ENCODE peak calls at places on chromosome 17, in ten cellular contexts. One of them, this sample, is unnamed.

GRCh38 chr17:57762375-57762916 is 17.3 kb upstream of the CCDC182 start:
- DNase-seq in substantia nigra: no peak
- DNase-seq in anterior cingulate cortex: no peak
- DNase-seq in AG08395: no peak
- DNase-seq in Caco-2: no peak
- DNase-seq in upper lobe of right lung: no peak
- DNase-seq in T1000: no peak
- DNase-seq in stimulated activated effector memory CD8-positive, alpha-beta T cell treated with anti-CD3 and anti-CD28 coated beads, Interleukin-12 subunit alpha, Interleukin-12 subunit beta, amount 100 ng/mL, for 72 hours: no peak
- DNase-seq in K562: no peak
- DNase-seq in stimulated activated CD4-positive, alpha-beta T cell treated with anti-CD3 and anti-CD28 coated beads, Interleukin-2, amount 100 ng/mL, for 24 hours: no peak
- DNase-seq in this sample: no peak

GRCh38 chr17:1227365-1227764 is 42.9 kb upstream of the BHLHA9 start:
- DNase-seq in K562: no peak
- DNase-seq in T1000: no peak
- DNase-seq in stimulated activated effector memory CD8-positive, alpha-beta T cell treated with anti-CD3 and anti-CD28 coated beads, Interleukin-12 subunit alpha, Interleukin-12 subunit beta, amount 100 ng/mL, for 72 hours: no peak
- DNase-seq in stimulated activated CD4-positive, alpha-beta T cell treated with anti-CD3 and anti-CD28 coated beads, Interleukin-2, amount 100 ng/mL, for 24 hours: no peak
- DNase-seq in anterior cingulate cortex: no peak
- DNase-seq in Caco-2: no peak
- DNase-seq in substantia nigra: no peak
- DNase-seq in upper lobe of right lung: no peak
- DNase-seq in AG08395: no peak
- DNase-seq in this sample: no peak

GRCh38 chr17:55587608-55588139 is 76.4 kb upstream of the SMIM36 start:
- DNase-seq in anterior cingulate cortex: no peak
- DNase-seq in AG08395: no peak
- DNase-seq in Caco-2: no peak
- DNase-seq in stimulated activated CD4-positive, alpha-beta T cell treated with anti-CD3 and anti-CD28 coated beads, Interleukin-2, amount 100 ng/mL, for 24 hours: no peak
- DNase-seq in stimulated activated effector memory CD8-positive, alpha-beta T cell treated with anti-CD3 and anti-CD28 coated beads, Interleukin-12 subunit alpha, Interleukin-12 subunit beta, amount 100 ng/mL, for 72 hours: no peak
- DNase-seq in K562: no peak
- DNase-seq in substantia nigra: no peak
- DNase-seq in upper lobe of right lung: no peak
- DNase-seq in T1000: no peak
- DNase-seq in this sample: peak; percentile 83

GRCh38 chr17:46901291-46901690 is 21.7 kb upstream of the GOSR2 start:
- DNase-seq in substantia nigra: no peak
- DNase-seq in stimulated activated effector memory CD8-positive, alpha-beta T cell treated with anti-CD3 and anti-CD28 coated beads, Interleukin-12 subunit alpha, Interleukin-12 subunit beta, amount 100 ng/mL, for 72 hours: no peak
- DNase-seq in upper lobe of right lung: peak; percentile 33
- DNase-seq in anterior cingulate cortex: no peak
- DNase-seq in AG08395: no peak
- DNase-seq in T1000: no peak
- DNase-seq in stimulated activated CD4-positive, alpha-beta T cell treated with anti-CD3 and anti-CD28 coated beads, Interleukin-2, amount 100 ng/mL, for 24 hours: no peak
- DNase-seq in Caco-2: no peak
- DNase-seq in K562: no peak
- DNase-seq in this sample: no peak

GRCh38 chr17:3740611-3741073 is 16.9 kb downstream of the HASPIN start:
- DNase-seq in upper lobe of right lung: no peak
- DNase-seq in stimulated activated effector memory CD8-positive, alpha-beta T cell treated with anti-CD3 and anti-CD28 coated beads, Interleukin-12 subunit alpha, Interleukin-12 subunit beta, amount 100 ng/mL, for 72 hours: peak; percentile 71
- DNase-seq in T1000: no peak
- DNase-seq in Caco-2: no peak
- DNase-seq in stimulated activated CD4-positive, alpha-beta T cell treated with anti-CD3 and anti-CD28 coated beads, Interleukin-2, amount 100 ng/mL, for 24 hours: peak; percentile 38
- DNase-seq in AG08395: no peak
- DNase-seq in substantia nigra: no peak
- DNase-seq in K562: no peak
- DNase-seq in anterior cingulate cortex: no peak
- DNase-seq in this sample: no peak

GRCh38 chr17:76688165-76688622 is 22.6 kb downstream of the MXRA7 start:
- DNase-seq in stimulated activated effector memory CD8-positive, alpha-beta T cell treated with anti-CD3 and anti-CD28 coated beads, Interleukin-12 subunit alpha, Interleukin-12 subunit beta, amount 100 ng/mL, for 72 hours: no peak
- DNase-seq in K562: no peak
- DNase-seq in anterior cingulate cortex: no peak
- DNase-seq in AG08395: peak; percentile 41
- DNase-seq in upper lobe of right lung: no peak
- DNase-seq in Caco-2: no peak
- DNase-seq in substantia nigra: no peak
- DNase-seq in stimulated activated CD4-positive, alpha-beta T cell treated with anti-CD3 and anti-CD28 coated beads, Interleukin-2, amount 100 ng/mL, for 24 hours: no peak
- DNase-seq in T1000: no peak
- DNase-seq in this sample: peak; percentile 49

GRCh38 chr17:34167359-34167758 is 87.7 kb upstream of the CCL2 start:
- DNase-seq in Caco-2: no peak
- DNase-seq in upper lobe of right lung: no peak
- DNase-seq in K562: no peak
- DNase-seq in stimulated activated effector memory CD8-positive, alpha-beta T cell treated with anti-CD3 and anti-CD28 coated beads, Interleukin-12 subunit alpha, Interleukin-12 subunit beta, amount 100 ng/mL, for 72 hours: no peak
- DNase-seq in stimulated activated CD4-positive, alpha-beta T cell treated with anti-CD3 and anti-CD28 coated beads, Interleukin-2, amount 100 ng/mL, for 24 hours: no peak
- DNase-seq in T1000: no peak
- DNase-seq in AG08395: no peak
- DNase-seq in anterior cingulate cortex: no peak
- DNase-seq in substantia nigra: no peak
- DNase-seq in this sample: no peak

GRCh38 chr17:4448197-4448980 is 14.6 kb downstream of the SPNS3 start:
- DNase-seq in stimulated activated effector memory CD8-positive, alpha-beta T cell treated with anti-CD3 and anti-CD28 coated beads, Interleukin-12 subunit alpha, Interleukin-12 subunit beta, amount 100 ng/mL, for 72 hours: no peak
- DNase-seq in T1000: no peak
- DNase-seq in anterior cingulate cortex: no peak
- DNase-seq in substantia nigra: no peak
- DNase-seq in stimulated activated CD4-positive, alpha-beta T cell treated with anti-CD3 and anti-CD28 coated beads, Interleukin-2, amount 100 ng/mL, for 24 hours: no peak
- DNase-seq in upper lobe of right lung: no peak
- DNase-seq in Caco-2: no peak
- DNase-seq in K562: no peak
- DNase-seq in AG08395: peak; percentile 40
- DNase-seq in this sample: no peak

GRCh38 chr17:15942207-15942833 is 2.6 kb upstream of the ADORA2B start:
- DNase-seq in Caco-2: no peak
- DNase-seq in AG08395: no peak
- DNase-seq in anterior cingulate cortex: no peak
- DNase-seq in T1000: no peak
- DNase-seq in upper lobe of right lung: no peak
- DNase-seq in stimulated activated effector memory CD8-positive, alpha-beta T cell treated with anti-CD3 and anti-CD28 coated beads, Interleukin-12 subunit alpha, Interleukin-12 subunit beta, amount 100 ng/mL, for 72 hours: no peak
- DNase-seq in stimulated activated CD4-positive, alpha-beta T cell treated with anti-CD3 and anti-CD28 coated beads, Interleukin-2, amount 100 ng/mL, for 24 hours: no peak
- DNase-seq in K562: no peak
- DNase-seq in substantia nigra: no peak
- DNase-seq in this sample: no peak

GRCh38 chr17:39555368-39555767 is 52.4 kb downstream of the NEUROD2 start:
- DNase-seq in upper lobe of right lung: no peak
- DNase-seq in anterior cingulate cortex: no peak
- DNase-seq in Caco-2: peak; percentile 12
- DNase-seq in T1000: no peak
- DNase-seq in AG08395: no peak
- DNase-seq in stimulated activated effector memory CD8-positive, alpha-beta T cell treated with anti-CD3 and anti-CD28 coated beads, Interleukin-12 subunit alpha, Interleukin-12 subunit beta, amount 100 ng/mL, for 72 hours: no peak
- DNase-seq in K562: no peak
- DNase-seq in substantia nigra: no peak
- DNase-seq in stimulated activated CD4-positive, alpha-beta T cell treated with anti-CD3 and anti-CD28 coated beads, Interleukin-2, amount 100 ng/mL, for 24 hours: no peak
- DNase-seq in this sample: no peak

GRCh38 chr17:76014100-76014924 is 12.8 kb downstream of the EVPL start:
- DNase-seq in stimulated activated CD4-positive, alpha-beta T cell treated with anti-CD3 and anti-CD28 coated beads, Interleukin-2, amount 100 ng/mL, for 24 hours: peak; percentile 78
- DNase-seq in upper lobe of right lung: peak; percentile 87
- DNase-seq in stimulated activated effector memory CD8-positive, alpha-beta T cell treated with anti-CD3 and anti-CD28 coated beads, Interleukin-12 subunit alpha, Interleukin-12 subunit beta, amount 100 ng/mL, for 72 hours: peak; percentile 87
- DNase-seq in Caco-2: peak; percentile 88
- DNase-seq in anterior cingulate cortex: peak; percentile 21
- DNase-seq in T1000: peak; percentile 51
- DNase-seq in AG08395: peak; percentile 80
- DNase-seq in K562: peak; percentile 84
- DNase-seq in substantia nigra: peak; percentile 45
- DNase-seq in this sample: peak; percentile 66

GRCh38 chr17:49779730-49780220 is 8.7 kb upstream of the KAT7 start:
- DNase-seq in stimulated activated effector memory CD8-positive, alpha-beta T cell treated with anti-CD3 and anti-CD28 coated beads, Interleukin-12 subunit alpha, Interleukin-12 subunit beta, amount 100 ng/mL, for 72 hours: no peak
- DNase-seq in AG08395: peak; percentile 87
- DNase-seq in T1000: no peak
- DNase-seq in K562: peak; percentile 78
- DNase-seq in stimulated activated CD4-positive, alpha-beta T cell treated with anti-CD3 and anti-CD28 coated beads, Interleukin-2, amount 100 ng/mL, for 24 hours: no peak
- DNase-seq in upper lobe of right lung: no peak
- DNase-seq in anterior cingulate cortex: no peak
- DNase-seq in Caco-2: no peak
- DNase-seq in substantia nigra: no peak
- DNase-seq in this sample: no peak

GRCh38 chr17:63939884-63940283 is 7.8 kb upstream of the CD79B start:
- DNase-seq in substantia nigra: no peak
- DNase-seq in K562: no peak
- DNase-seq in T1000: no peak
- DNase-seq in AG08395: no peak
- DNase-seq in Caco-2: no peak
- DNase-seq in upper lobe of right lung: no peak
- DNase-seq in stimulated activated CD4-positive, alpha-beta T cell treated with anti-CD3 and anti-CD28 coated beads, Interleukin-2, amount 100 ng/mL, for 24 hours: no peak
- DNase-seq in stimulated activated effector memory CD8-positive, alpha-beta T cell treated with anti-CD3 and anti-CD28 coated beads, Interleukin-12 subunit alpha, Interleukin-12 subunit beta, amount 100 ng/mL, for 72 hours: no peak
- DNase-seq in anterior cingulate cortex: no peak
- DNase-seq in this sample: no peak

GRCh38 chr17:75615301-75615700 is 17.9 kb upstream of the SMIM5 start:
- DNase-seq in substantia nigra: no peak
- DNase-seq in stimulated activated CD4-positive, alpha-beta T cell treated with anti-CD3 and anti-CD28 coated beads, Interleukin-2, amount 100 ng/mL, for 24 hours: no peak
- DNase-seq in anterior cingulate cortex: no peak
- DNase-seq in upper lobe of right lung: no peak
- DNase-seq in Caco-2: no peak
- DNase-seq in T1000: no peak
- DNase-seq in stimulated activated effector memory CD8-positive, alpha-beta T cell treated with anti-CD3 and anti-CD28 coated beads, Interleukin-12 subunit alpha, Interleukin-12 subunit beta, amount 100 ng/mL, for 72 hours: no peak
- DNase-seq in AG08395: no peak
- DNase-seq in K562: peak; percentile 47
- DNase-seq in this sample: no peak

GRCh38 chr17:83024205-83024971 is 55.0 kb upstream of the METRNL start:
- DNase-seq in T1000: no peak
- DNase-seq in upper lobe of right lung: no peak
- DNase-seq in stimulated activated effector memory CD8-positive, alpha-beta T cell treated with anti-CD3 and anti-CD28 coated beads, Interleukin-12 subunit alpha, Interleukin-12 subunit beta, amount 100 ng/mL, for 72 hours: peak; percentile 47
- DNase-seq in substantia nigra: no peak
- DNase-seq in Caco-2: no peak
- DNase-seq in stimulated activated CD4-positive, alpha-beta T cell treated with anti-CD3 and anti-CD28 coated beads, Interleukin-2, amount 100 ng/mL, for 24 hours: no peak
- DNase-seq in K562: no peak
- DNase-seq in anterior cingulate cortex: no peak
- DNase-seq in AG08395: no peak
- DNase-seq in this sample: no peak

GRCh38 chr17:34755981-34756669 is 176.7 kb downstream of the TMEM132E start:
- DNase-seq in AG08395: no peak
- DNase-seq in K562: no peak
- DNase-seq in stimulated activated CD4-positive, alpha-beta T cell treated with anti-CD3 and anti-CD28 coated beads, Interleukin-2, amount 100 ng/mL, for 24 hours: no peak
- DNase-seq in stimulated activated effector memory CD8-positive, alpha-beta T cell treated with anti-CD3 and anti-CD28 coated beads, Interleukin-12 subunit alpha, Interleukin-12 subunit beta, amount 100 ng/mL, for 72 hours: no peak
- DNase-seq in Caco-2: peak; percentile 14
- DNase-seq in substantia nigra: no peak
- DNase-seq in upper lobe of right lung: no peak
- DNase-seq in T1000: no peak
- DNase-seq in anterior cingulate cortex: no peak
- DNase-seq in this sample: no peak

GRCh38 chr17:41987642-41988041 is 21.0 kb downstream of the CNP start:
- DNase-seq in stimulated activated effector memory CD8-positive, alpha-beta T cell treated with anti-CD3 and anti-CD28 coated beads, Interleukin-12 subunit alpha, Interleukin-12 subunit beta, amount 100 ng/mL, for 72 hours: no peak
- DNase-seq in substantia nigra: no peak
- DNase-seq in upper lobe of right lung: no peak
- DNase-seq in anterior cingulate cortex: no peak
- DNase-seq in Caco-2: no peak
- DNase-seq in AG08395: no peak
- DNase-seq in stimulated activated CD4-positive, alpha-beta T cell treated with anti-CD3 and anti-CD28 coated beads, Interleukin-2, amount 100 ng/mL, for 24 hours: no peak
- DNase-seq in K562: no peak
- DNase-seq in T1000: no peak
- DNase-seq in this sample: no peak

GRCh38 chr17:70121136-70121535 is 46.1 kb downstream of the KCNJ16 start:
- DNase-seq in K562: no peak
- DNase-seq in substantia nigra: no peak
- DNase-seq in stimulated activated effector memory CD8-positive, alpha-beta T cell treated with anti-CD3 and anti-CD28 coated beads, Interleukin-12 subunit alpha, Interleukin-12 subunit beta, amount 100 ng/mL, for 72 hours: no peak
- DNase-seq in AG08395: no peak
- DNase-seq in Caco-2: no peak
- DNase-seq in upper lobe of right lung: no peak
- DNase-seq in stimulated activated CD4-positive, alpha-beta T cell treated with anti-CD3 and anti-CD28 coated beads, Interleukin-2, amount 100 ng/mL, for 24 hours: no peak
- DNase-seq in T1000: no peak
- DNase-seq in anterior cingulate cortex: no peak
- DNase-seq in this sample: no peak

GRCh38 chr17:4234406-4234805 is 29.4 kb downstream of the ANKFY1 start:
- DNase-seq in stimulated activated CD4-positive, alpha-beta T cell treated with anti-CD3 and anti-CD28 coated beads, Interleukin-2, amount 100 ng/mL, for 24 hours: no peak
- DNase-seq in T1000: no peak
- DNase-seq in Caco-2: no peak
- DNase-seq in AG08395: no peak
- DNase-seq in K562: no peak
- DNase-seq in substantia nigra: no peak
- DNase-seq in upper lobe of right lung: no peak
- DNase-seq in anterior cingulate cortex: no peak
- DNase-seq in stimulated activated effector memory CD8-positive, alpha-beta T cell treated with anti-CD3 and anti-CD28 coated beads, Interleukin-12 subunit alpha, Interleukin-12 subunit beta, amount 100 ng/mL, for 72 hours: no peak
- DNase-seq in this sample: no peak

GRCh38 chr17:2062571-2063183 is 7.8 kb downstream of the HIC1 start:
- DNase-seq in Caco-2: no peak
- DNase-seq in K562: peak; percentile 18
- DNase-seq in upper lobe of right lung: no peak
- DNase-seq in AG08395: no peak
- DNase-seq in stimulated activated CD4-positive, alpha-beta T cell treated with anti-CD3 and anti-CD28 coated beads, Interleukin-2, amount 100 ng/mL, for 24 hours: no peak
- DNase-seq in stimulated activated effector memory CD8-positive, alpha-beta T cell treated with anti-CD3 and anti-CD28 coated beads, Interleukin-12 subunit alpha, Interleukin-12 subunit beta, amount 100 ng/mL, for 72 hours: no peak
- DNase-seq in anterior cingulate cortex: no peak
- DNase-seq in substantia nigra: no peak
- DNase-seq in T1000: no peak
- DNase-seq in this sample: peak; percentile 69

GRCh38 chr17:72445055-72445991 is 324.5 kb downstream of the SOX9 start:
- DNase-seq in upper lobe of right lung: peak; percentile 54
- DNase-seq in stimulated activated effector memory CD8-positive, alpha-beta T cell treated with anti-CD3 and anti-CD28 coated beads, Interleukin-12 subunit alpha, Interleukin-12 subunit beta, amount 100 ng/mL, for 72 hours: no peak
- DNase-seq in anterior cingulate cortex: peak; percentile 57
- DNase-seq in substantia nigra: no peak
- DNase-seq in K562: no peak
- DNase-seq in Caco-2: peak; percentile 80
- DNase-seq in T1000: no peak
- DNase-seq in AG08395: no peak
- DNase-seq in stimulated activated CD4-positive, alpha-beta T cell treated with anti-CD3 and anti-CD28 coated beads, Interleukin-2, amount 100 ng/mL, for 24 hours: no peak
- DNase-seq in this sample: no peak

GRCh38 chr17:61650749-61651148 is 59.7 kb upstream of the NACA2 start:
- DNase-seq in stimulated activated effector memory CD8-positive, alpha-beta T cell treated with anti-CD3 and anti-CD28 coated beads, Interleukin-12 subunit alpha, Interleukin-12 subunit beta, amount 100 ng/mL, for 72 hours: no peak
- DNase-seq in Caco-2: no peak
- DNase-seq in anterior cingulate cortex: no peak
- DNase-seq in AG08395: no peak
- DNase-seq in K562: no peak
- DNase-seq in stimulated activated CD4-positive, alpha-beta T cell treated with anti-CD3 and anti-CD28 coated beads, Interleukin-2, amount 100 ng/mL, for 24 hours: no peak
- DNase-seq in T1000: no peak
- DNase-seq in substantia nigra: no peak
- DNase-seq in upper lobe of right lung: no peak
- DNase-seq in this sample: no peak

GRCh38 chr17:58320163-58320558 is 8.4 kb downstream of the TSPOAP1 start:
- DNase-seq in stimulated activated CD4-positive, alpha-beta T cell treated with anti-CD3 and anti-CD28 coated beads, Interleukin-2, amount 100 ng/mL, for 24 hours: no peak
- DNase-seq in upper lobe of right lung: peak; percentile 26
- DNase-seq in stimulated activated effector memory CD8-positive, alpha-beta T cell treated with anti-CD3 and anti-CD28 coated beads, Interleukin-12 subunit alpha, Interleukin-12 subunit beta, amount 100 ng/mL, for 72 hours: no peak
- DNase-seq in T1000: no peak
- DNase-seq in anterior cingulate cortex: no peak
- DNase-seq in AG08395: no peak
- DNase-seq in substantia nigra: no peak
- DNase-seq in Caco-2: no peak
- DNase-seq in K562: no peak
- DNase-seq in this sample: no peak

GRCh38 chr17:80786470-80786869 is 205.2 kb upstream of the CHMP6 start:
- DNase-seq in T1000: no peak
- DNase-seq in upper lobe of right lung: no peak
- DNase-seq in K562: no peak
- DNase-seq in AG08395: no peak
- DNase-seq in anterior cingulate cortex: no peak
- DNase-seq in stimulated activated effector memory CD8-positive, alpha-beta T cell treated with anti-CD3 and anti-CD28 coated beads, Interleukin-12 subunit alpha, Interleukin-12 subunit beta, amount 100 ng/mL, for 72 hours: no peak
- DNase-seq in stimulated activated CD4-positive, alpha-beta T cell treated with anti-CD3 and anti-CD28 coated beads, Interleukin-2, amount 100 ng/mL, for 24 hours: no peak
- DNase-seq in Caco-2: no peak
- DNase-seq in substantia nigra: peak; percentile 19
- DNase-seq in this sample: no peak

GRCh38 chr17:74268052-74268451 is 6.0 kb upstream of the DNAI2 start:
- DNase-seq in anterior cingulate cortex: no peak
- DNase-seq in stimulated activated effector memory CD8-positive, alpha-beta T cell treated with anti-CD3 and anti-CD28 coated beads, Interleukin-12 subunit alpha, Interleukin-12 subunit beta, amount 100 ng/mL, for 72 hours: no peak
- DNase-seq in stimulated activated CD4-positive, alpha-beta T cell treated with anti-CD3 and anti-CD28 coated beads, Interleukin-2, amount 100 ng/mL, for 24 hours: no peak
- DNase-seq in T1000: no peak
- DNase-seq in substantia nigra: no peak
- DNase-seq in AG08395: no peak
- DNase-seq in upper lobe of right lung: peak; percentile 81
- DNase-seq in Caco-2: no peak
- DNase-seq in K562: no peak
- DNase-seq in this sample: no peak

This sample was measured in uterus.